ENCODE peak calls at places on chromosomes 11 and 22, in five cellular contexts. Y, E, P, B and G are unnamed samples.

GRCh38 chr11:123461164-123461563 is 31.1 kb downstream of the GRAMD1B start:
- DNase-seq in P (peak), E (no peak), Y (no peak), B (no peak), G (no peak)

GRCh38 chr11:90840071-90840470 is 617.2 kb upstream of the CHORDC1 start:
- DNase-seq in P (no peak), B (no peak), Y (no peak), E (no peak), G (peak)

GRCh38 chr11:35045219-35045819 is 93.7 kb upstream of the CD44 start:
- DNase-seq in B (no peak), P (no peak), Y (peak), E (no peak), G (no peak)

GRCh38 chr11:64150481-64151239 is 15.3 kb downstream of the MACROD1 start:
- DNase-seq in E (no peak), P (no peak), Y (no peak), B (no peak), G (no peak)

GRCh38 chr11:9057032-9057431 is 34.4 kb downstream of the SCUBE2 start:
- DNase-seq in E (no peak), Y (no peak), B (no peak), P (no peak), G (no peak)

GRCh38 chr11:64237484-64237951 is 3.1 kb downstream of the VEGFB start:
- DNase-seq in E (no peak), B (no peak), P (no peak), Y (peak), G (peak)

GRCh38 chr11:5339771-5340322 is 3.5 kb downstream of the OR51B5 start:
- DNase-seq in B (no peak), Y (no peak), E (no peak), P (no peak), G (no peak)

GRCh38 chr22:25062378-25063095 is 110.0 kb downstream of the KIAA1671 start:
- DNase-seq in E (no peak), B (no peak), Y (no peak), P (peak), G (no peak)

GRCh38 chr11:62832346-62833234 is at the start of gene TEX54:
- DNase-seq in E (no peak), B (no peak), Y (no peak), P (no peak), G (no peak)

GRCh38 chr11:7490054-7490453 is 4.7 kb downstream of the OLFML1 start:
- DNase-seq in P (no peak), B (no peak), E (no peak), Y (no peak), G (no peak)

GRCh38 chr11:97567801-97568200 is 1178.0 kb downstream of the JRKL start:
- DNase-seq in B (no peak), Y (no peak), P (no peak), E (no peak), G (no peak)

GRCh38 chr11:15590131-15590530 is 475.4 kb downstream of the INSC start:
- DNase-seq in E (no peak), P (peak), Y (no peak), B (no peak), G (no peak)

GRCh38 chr11:1256257-1257045 is 33.6 kb downstream of the MUC5B start:
- DNase-seq in E (no peak), P (peak), Y (no peak), B (peak), G (peak)

GRCh38 chr11:69387409-69387885 is 93.5 kb downstream of the MYEOV start:
- DNase-seq in Y (no peak), B (no peak), P (no peak), E (no peak), G (no peak)

GRCh38 chr22:50729391-50730012 is 8.5 kb upstream of the ACR start:
- DNase-seq in E (no peak), Y (no peak), B (no peak), P (no peak), G (no peak)

GRCh38 chr11:7894251-7894650 is 36.8 kb downstream of the OR10A6 start:
- DNase-seq in E (no peak), B (no peak), P (no peak), Y (no peak), G (no peak)

GRCh38 chr11:12088047-12088481 is 22.3 kb upstream of the MICAL2 start:
- DNase-seq in P (no peak), Y (no peak), B (peak), E (no peak), G (no peak)

GRCh38 chr22:44428941-44429615 is 69.0 kb downstream of the RTL6 start:
- DNase-seq in B (no peak), E (no peak), Y (no peak), P (no peak), G (no peak)

GRCh38 chr22:43996170-43996980 is 27.7 kb upstream of the PARVB start:
- DNase-seq in E (no peak), B (no peak), Y (no peak), P (no peak), G (no peak)

GRCh38 chr11:111977141-111978027 is 40.2 kb downstream of the DIXDC1 start:
- DNase-seq in P (peak), B (no peak), Y (no peak), E (no peak), G (peak)

GRCh38 chr11:65720237-65720934 is at the start of gene RNASEH2C:
- DNase-seq in Y (peak), B (peak), E (peak), P (peak), G (peak)

GRCh38 chr11:112961751-112962747 is 829 bp downstream of the NCAM1 start:
- DNase-seq in E (no peak), P (peak), Y (no peak), B (no peak), G (no peak)

GRCh38 chr22:43308451-43309235 is 34.5 kb downstream of the SCUBE1 start:
- DNase-seq in E (no peak), P (no peak), Y (no peak), B (no peak), G (no peak)

GRCh38 chr22:36763576-36763975 is 12.3 kb downstream of the IFT27 start:
- DNase-seq in E (no peak), P (no peak), Y (no peak), B (no peak), G (no peak)

GRCh38 chr22:45891471-45891995 is 85.4 kb downstream of the WNT7B start:
- DNase-seq in Y (no peak), P (no peak), B (no peak), E (no peak), G (no peak)

GRCh38 chr11:124762077-124762623 is at the start of gene ESAM:
- DNase-seq in B (peak), P (peak), E (no peak), Y (no peak), G (peak)

GRCh38 chr11:117815262-117815803 is 9.2 kb downstream of the FXYD2 start:
- DNase-seq in E (no peak), P (no peak), B (no peak), Y (no peak), G (no peak)
- TF ChIP-seq JUND in E (no peak), P (no peak), B (no peak), Y (no peak), G (no peak)

GRCh38 chr11:121240650-121241299 is 51.8 kb upstream of the SC5D start:
- DNase-seq in E (no peak), Y (no peak), P (peak), B (no peak), G (no peak)
- TF ChIP-seq JUND in E (no peak), Y (no peak), P (no peak), B (no peak), G (no peak)

DNA sequence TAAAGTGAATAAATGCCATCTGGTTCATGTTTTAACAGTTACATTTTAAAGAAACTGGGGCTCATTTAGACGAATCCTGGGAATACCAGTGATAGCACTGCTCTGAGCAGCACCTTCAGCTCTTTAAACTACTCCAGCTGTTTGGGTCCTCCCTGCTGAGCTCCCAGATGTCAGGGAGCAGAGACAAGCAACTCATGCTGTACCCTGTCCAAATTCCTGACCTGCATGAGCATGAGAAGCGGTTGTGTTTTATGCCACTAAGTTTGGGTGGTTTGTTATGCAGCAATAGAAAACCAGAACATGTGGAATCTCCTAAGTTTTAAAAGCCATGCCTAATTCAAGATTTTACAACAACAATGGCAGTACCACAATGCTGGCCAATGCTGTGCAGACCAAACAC is 90.1 kb downstream of the FDX1 start:
- DNase-seq in B (no peak), P (no peak), Y (no peak), E (no peak), G (no peak)
- TF ChIP-seq JUND in B (no peak), P (no peak), Y (no peak), E (no peak), G (no peak)

GRCh38 chr11:73565804-73566203 is 32.1 kb downstream of the FAM168A start:
- DNase-seq in B (no peak), P (no peak), E (no peak), Y (no peak), G (no peak)
- TF ChIP-seq JUND in B (no peak), P (no peak), E (no peak), Y (no peak), G (no peak)

GRCh38 chr11:71309181-71309580 is 56.8 kb upstream of the SHANK2 start:
- DNase-seq in Y (no peak), P (no peak), B (no peak), E (no peak), G (no peak)
- TF ChIP-seq JUND in Y (no peak), P (no peak), B (no peak), E (no peak), G (no peak)

DNA sequence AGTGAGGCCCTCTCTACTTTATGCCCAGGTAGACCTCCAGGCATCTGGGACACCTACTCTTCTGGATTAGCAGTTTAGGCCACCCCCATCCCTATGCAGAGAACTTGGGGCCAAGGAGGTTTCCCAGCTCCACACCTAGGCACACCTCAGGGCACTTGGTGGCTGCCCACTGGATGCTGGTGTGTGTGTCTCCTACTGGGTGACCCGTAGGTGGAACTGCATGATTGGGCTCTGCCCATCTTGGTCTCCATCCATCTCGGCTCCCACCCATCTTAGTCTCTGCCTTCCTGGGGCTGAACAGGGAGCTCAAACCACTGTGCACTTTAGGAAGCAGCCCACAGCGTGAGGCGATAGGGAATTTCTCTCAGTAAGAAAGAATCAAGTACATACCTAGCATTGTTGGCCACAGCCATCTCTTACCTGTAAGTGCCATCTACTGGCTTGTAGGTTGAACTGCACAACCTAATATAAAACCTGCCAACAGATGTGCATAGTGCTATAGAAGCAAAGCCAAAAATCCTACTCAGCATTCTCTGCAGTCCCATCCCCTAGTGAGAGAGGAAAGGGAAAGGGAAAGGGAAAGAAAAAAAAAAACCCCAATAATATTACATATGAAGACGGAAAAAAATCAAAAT is 61.6 kb upstream of the PTPN5 start:
- DNase-seq in Y (peak), E (peak), P (peak), B (no peak), G (peak)
- TF ChIP-seq JUND in Y (no peak), E (no peak), P (no peak), B (no peak), G (no peak)

GRCh38 chr11:100622404-100622803 is 64.7 kb upstream of the ARHGAP42 start:
- DNase-seq in B (no peak), E (no peak), Y (no peak), P (no peak), G (no peak)

GRCh38 chr11:100625041-100625440 is 62.0 kb upstream of the ARHGAP42 start:
- DNase-seq in E (no peak), P (no peak), Y (no peak), B (no peak), G (no peak)

GRCh38 chr11:100619484-100619883 is 67.6 kb upstream of the ARHGAP42 start:
- DNase-seq in E (no peak), B (no peak), P (no peak), Y (no peak), G (no peak)

GRCh38 chr11:100629671-100630070 is 57.4 kb upstream of the ARHGAP42 start:
- DNase-seq in E (no peak), B (no peak), P (no peak), Y (no peak), G (peak)

DNA sequence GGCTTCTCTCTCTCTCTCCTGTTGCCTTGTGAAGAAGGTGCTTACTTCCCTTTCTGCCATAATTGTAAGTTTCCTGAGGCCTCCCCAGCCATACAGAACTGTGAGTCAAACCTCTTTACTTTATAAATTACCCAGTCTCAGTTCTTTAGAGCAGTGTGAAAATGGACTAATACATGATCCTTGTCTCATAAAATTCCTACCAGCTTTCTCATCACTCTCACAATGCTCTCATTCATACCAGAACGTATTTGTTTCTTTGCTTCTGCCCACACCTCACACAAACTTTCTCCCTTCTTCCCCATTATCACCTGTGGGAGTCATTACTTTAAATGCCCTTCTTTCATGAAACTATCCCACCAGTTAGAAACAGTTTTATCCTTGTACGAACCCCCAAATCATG is 62.7 kb upstream of the ARHGAP42 start:
- DNase-seq in P (no peak), Y (no peak), B (no peak), E (no peak), G (no peak)
- TF ChIP-seq JUND in P (no peak), Y (no peak), B (no peak), E (no peak), G (no peak)

GRCh38 chr11:75482931-75483469 is 42.7 kb downstream of the GDPD5 start:
- DNase-seq in B (no peak), P (no peak), E (no peak), Y (peak), G (no peak)
- TF ChIP-seq JUND in B (no peak), P (no peak), E (no peak), Y (no peak), G (no peak)